ENCODE peak calls at places on chromosomes 5 and 9, in seven cellular contexts. S is psoas muscle; D is uterus; H is pancreas; X is CD8-positive, alpha-beta T cell; N is adrenal gland; G is astrocyte. J is an unnamed sample. For H3K4me1 and H3K27me3, the result is how much of the 10 kb centered on the place peaks cover.

GRCh38 chr5:110769282-110769681 is 30.5 kb downstream of the SLC25A46 start:
- DNase-seq in H (no peak), D (peak), G (peak), S (no peak), X (no peak), N (no peak), J (no peak)

GRCh38 chr9:108072740-108073139 is 583.2 kb upstream of the KLF4 start:
- DNase-seq in S (no peak), D (no peak), G (no peak), H (no peak), N (no peak), X (no peak), J (no peak)

GRCh38 chr9:22214497-22215031 is 205.5 kb upstream of the CDKN2B start:
- DNase-seq in X (no peak), D (no peak), G (peak), H (no peak), S (no peak), N (no peak), J (no peak)

GRCh38 chr9:98998441-98999151 is 54.9 kb downstream of the COL15A1 start:
- DNase-seq in D (peak), X (peak), N (peak), S (peak), G (peak), H (peak), J (peak)

GRCh38 chr5:1297243-1297642 is 2.4 kb upstream of the TERT start:
- DNase-seq in N (no peak), S (peak), G (no peak), H (no peak), D (no peak), X (no peak), J (no peak)

GRCh38 chr5:10800852-10801251 is 39.8 kb upstream of the DAP start:
- DNase-seq in G (no peak), D (no peak), X (no peak), H (no peak), N (no peak), S (no peak), J (no peak)

GRCh38 chr5:141234109-141234508 is 11.0 kb downstream of the PCDHB14 start:
- DNase-seq in S (no peak), H (no peak), D (no peak), N (no peak), G (no peak), X (no peak), J (no peak)

GRCh38 chr9:132032584-132032945 is 47.1 kb downstream of the MED27 start:
- DNase-seq in H (no peak), D (no peak), S (no peak), X (no peak), G (no peak), N (no peak), J (peak)

GRCh38 chr5:39370555-39371366 is 6.5 kb upstream of the C9 start:
- DNase-seq in H (no peak), S (no peak), N (no peak), D (no peak), G (no peak), X (no peak), J (peak)

GRCh38 chr5:180367991-180368390 is 14.9 kb upstream of the GFPT2 start:
- DNase-seq in G (no peak), N (no peak), X (no peak), D (no peak), H (no peak), S (no peak), J (no peak)

GRCh38 chr9:87549774-87550173 is 52.1 kb downstream of the DAPK1 start:
- DNase-seq in S (no peak), G (no peak), H (no peak), X (no peak), D (no peak), N (no peak), J (no peak)

GRCh38 chr9:88738708-88739107 is 203.7 kb downstream of the NXNL2 start:
- DNase-seq in H (no peak), G (no peak), D (no peak), X (no peak), N (no peak), S (no peak), J (no peak)

GRCh38 chr5:145237843-145238242 is 597.3 kb downstream of the PRELID2 start:
- DNase-seq in D (no peak), S (no peak), H (peak), X (no peak), N (no peak), G (peak), J (no peak)

GRCh38 chr9:78441822-78442431 is 145.0 kb downstream of the PSAT1 start:
- DNase-seq in S (no peak), D (no peak), H (no peak), N (no peak), X (no peak), G (no peak), J (no peak)

GRCh38 chr5:66149950-66150349 is 5.8 kb downstream of the SREK1 start:
- DNase-seq in N (no peak), G (no peak), H (no peak), S (no peak), D (no peak), X (no peak), J (no peak)

GRCh38 chr5:175867587-175868347 is 3.6 kb upstream of the CPLX2 start:
- DNase-seq in X (no peak), N (no peak), D (no peak), G (no peak), H (no peak), S (no peak), J (no peak)

GRCh38 chr5:67475489-67475888 is 278.9 kb upstream of the CD180 start:
- DNase-seq in G (no peak), X (no peak), N (no peak), D (no peak), H (no peak), S (no peak), J (no peak)

GRCh38 chr9:138024131-138024530 is 146.5 kb downstream of the CACNA1B start:
- DNase-seq in S (peak), H (no peak), X (no peak), D (no peak), N (peak), G (no peak), J (peak)

GRCh38 chr9:5352637-5353248 is 13.1 kb upstream of the RLN1 start:
- DNase-seq in S (no peak), X (no peak), D (no peak), G (no peak), H (no peak), N (no peak), J (no peak)

GRCh38 chr5:107135391-107135790 is 535.3 kb downstream of the EFNA5 start:
- DNase-seq in S (no peak), D (no peak), N (no peak), G (peak), H (no peak), X (no peak), J (no peak)

GRCh38 chr5:81785311-81785710 is 34.4 kb upstream of the SSBP2 start:
- DNase-seq in G (no peak), X (no peak), S (no peak), N (no peak), H (no peak), D (no peak), J (no peak)

GRCh38 chr5:76548525-76549229 is 74.5 kb downstream of the F2RL2 start:
- DNase-seq in G (no peak), X (no peak), N (no peak), D (no peak), H (no peak), S (no peak), J (no peak)

GRCh38 chr9:68704804-68705635 is at the start of gene PIP5K1B:
- DNase-seq in X (no peak), S (peak), G (peak), H (peak), D (peak), N (peak), J (peak)

GRCh38 chr5:151006704-151007334 is 13.6 kb upstream of the GPX3 start:
- DNase-seq in D (no peak), X (no peak), H (no peak), N (no peak), G (no peak), S (peak), J (no peak)

GRCh38 chr9:115855458-115856133 is 298.0 kb upstream of the PAPPA start:
- DNase-seq in S (no peak), H (no peak), N (no peak), G (no peak), D (no peak), X (no peak), J (no peak)

GRCh38 chr5:90473321-90474234 is 993 bp downstream of the MBLAC2 start:
- DNase-seq in X (peak), N (peak), G (peak), D (peak), H (peak), S (peak), J (peak)

GRCh38 chr5:143820451-143820850 is 8.5 kb downstream of the HMHB1 start:
- DNase-seq in X (no peak), G (no peak), N (no peak), H (no peak), S (no peak), D (no peak), J (no peak)

GRCh38 chr5:24289582-24289981 is 355.2 kb downstream of the CDH10 start:
- DNase-seq in G (no peak), H (no peak), D (no peak), S (no peak), X (no peak), N (no peak), J (no peak)

GRCh38 chr9:116190997-116191396 is 37.4 kb downstream of the PAPPA start:
- DNase-seq in N (no peak), D (no peak), S (no peak), H (no peak), X (no peak), G (peak), J (no peak)

GRCh38 chr9:2093920-2094597 is 78.9 kb downstream of the SMARCA2 start:
- DNase-seq in X (no peak), D (no peak), S (no peak), H (no peak), N (no peak), G (peak), J (peak)

GRCh38 chr5:132369012-132369470 is 469 bp upstream of the SLC22A5 start:
- DNase-seq in D (no peak), G (peak), S (no peak), H (no peak), X (no peak), N (no peak), J (no peak)

GRCh38 chr5:107997338-107997979 is 326.7 kb upstream of the EFNA5 start:
- DNase-seq in S (no peak), X (no peak), D (no peak), N (no peak), H (no peak), G (peak), J (no peak)

GRCh38 chr5:144332265-144332664 is 161.6 kb downstream of the KCTD16 start:
- DNase-seq in G (no peak), D (no peak), N (no peak), H (no peak), S (no peak), X (no peak), J (no peak)

GRCh38 chr5:6649186-6649585 is 15.9 kb downstream of the SRD5A1 start:
- DNase-seq in N (no peak), X (no peak), G (no peak), D (no peak), H (no peak), S (no peak), J (no peak)

GRCh38 chr5:8906303-8906967 is 639.4 kb downstream of the SEMA5A start:
- DNase-seq in D (no peak), H (no peak), G (peak), S (no peak), N (no peak), X (no peak), J (no peak)

GRCh38 chr5:15844253-15844652 is 335.3 kb downstream of the MARCHF11 start:
- DNase-seq in H (no peak), X (no peak), D (no peak), S (no peak), N (no peak), G (no peak), J (no peak)

GRCh38 chr5:172854451-172854871 is 20.4 kb downstream of the ERGIC1 start:
- DNase-seq in N (no peak), H (peak), S (peak), X (no peak), D (no peak), G (no peak), J (no peak)
- H3K4me1 ChIP-seq in N (under half), H (under half), S (half or more), X (under half), D (under half), G (under half), J (half or more)

GRCh38 chr9:93978498-93978897 is 23.3 kb upstream of the BARX1 start:
- DNase-seq in S (no peak), D (no peak), N (no peak), H (no peak), G (no peak), X (no peak), J (no peak)
- H3K27me3 ChIP-seq in S (under half), D (under half), N (under half), H (under half), G (under half), X (under half), J (under half)

GRCh38 chr5:172862165-172862801 is 28.2 kb downstream of the ERGIC1 start:
- DNase-seq in D (no peak), G (no peak), N (no peak), S (no peak), X (no peak), H (no peak), J (no peak)
- H3K4me1 ChIP-seq in D (under half), G (under half), N (half or more), S (half or more), X (under half), H (under half), J (under half)

GRCh38 chr9:95517559-95517933 is 775 bp upstream of the PTCH1 start:
- DNase-seq in N (no peak), G (no peak), H (no peak), D (no peak), S (no peak), X (no peak), J (no peak)
- H3K27me3 ChIP-seq in N (under half), G (under half), H (under half), D (under half), S (under half), X (under half), J (under half)

GRCh38 chr9:134432471-134432870 is 106.2 kb downstream of the RXRA start:
- DNase-seq in X (no peak), G (no peak), D (no peak), N (no peak), H (no peak), S (no peak), J (no peak)
- H3K4me1 ChIP-seq in X (under half), G (under half), D (under half), N (under half), H (under half), S (half or more), J (under half)

GRCh38 chr9:136779808-136780207 is 11.3 kb upstream of the TMEM141 start:
- DNase-seq in N (no peak), D (no peak), S (no peak), G (no peak), X (no peak), H (no peak), J (no peak)
- H3K27me3 ChIP-seq in N (under half), D (under half), S (under half), G (under half), X (under half), H (under half), J (under half)

GRCh38 chr5:170337055-170337454 is 39.5 kb upstream of the LCP2 start:
- DNase-seq in G (no peak), S (no peak), D (no peak), X (no peak), N (no peak), H (no peak), J (no peak)

GRCh38 chr5:170338933-170339779 is 41.6 kb upstream of the LCP2 start:
- DNase-seq in H (no peak), N (no peak), D (no peak), S (no peak), X (peak), G (no peak), J (no peak)

GRCh38 chr5:170333161-170333909 is 35.8 kb upstream of the LCP2 start:
- DNase-seq in X (peak), G (no peak), H (no peak), D (no peak), S (no peak), N (no peak), J (no peak)

GRCh38 chr5:170338272-170338671 is 40.7 kb upstream of the LCP2 start:
- DNase-seq in G (no peak), H (no peak), D (no peak), N (no peak), S (no peak), X (no peak), J (no peak)

DNA sequence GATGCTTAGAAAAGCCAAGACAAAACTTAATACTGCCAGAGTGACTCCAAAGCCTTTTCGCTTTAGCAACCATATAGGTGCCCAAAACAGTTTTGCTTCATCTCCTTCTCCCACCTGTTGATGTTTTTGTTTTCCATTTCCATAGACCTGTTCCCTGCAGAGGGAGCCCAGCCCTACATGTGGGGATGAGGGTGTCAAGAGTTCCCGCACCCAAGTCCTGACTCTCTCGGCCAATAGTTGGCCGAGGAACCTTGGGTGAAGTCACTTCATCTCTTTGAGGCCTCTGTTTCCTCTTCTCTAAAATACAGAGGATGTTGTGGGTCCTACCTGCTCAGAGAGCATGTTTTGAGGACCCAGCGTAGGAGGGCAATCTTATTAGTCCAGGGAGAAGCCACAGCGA is 38.5 kb upstream of the LCP2 start:
- DNase-seq in H (no peak), G (no peak), X (no peak), S (no peak), N (no peak), D (no peak), J (no peak)
- H3K4me1 ChIP-seq in H (under half), G (under half), X (half or more), S (under half), N (under half), D (under half), J (under half)

GRCh38 chr5:71533142-71533541 is 54.0 kb upstream of the MCCC2 start:
- DNase-seq in S (no peak), H (no peak), D (no peak), N (no peak), X (no peak), G (no peak), J (no peak)

GRCh38 chr5:71533614-71534013 is 53.5 kb upstream of the MCCC2 start:
- DNase-seq in H (no peak), S (no peak), D (no peak), N (no peak), G (no peak), X (no peak), J (no peak)

GRCh38 chr5:71537681-71538080 is 49.5 kb upstream of the MCCC2 start:
- DNase-seq in X (no peak), H (no peak), D (no peak), G (no peak), N (no peak), S (no peak), J (no peak)
- H3K27me3 ChIP-seq in X (under half), H (under half), D (under half), G (under half), N (under half), S (under half), J (under half)

J was measured in lung.